ENCODE peak calls at places on chromosomes 3 and 15, in eight cellular contexts. D is left cardiac atrium; T is stimulated activated CD4-positive, alpha-beta T cell treated with anti-CD3 and anti-CD28 coated beads, Interleukin-1b, Interleukin-23, amount 100 ng/mL, for 24 hours; F is activated CD8-positive, alpha-beta memory T cell treated with anti-CD3 and anti-CD28 coated beads for 24 hours; L is T follicular helper cell; O is mucosa of descending colon; G is anterior cingulate cortex; J is immature natural killer cell. C is an unnamed sample.
A peak's percentile ranks its signal among the peaks of the same experiment; 100 is the strongest.

GRCh38 chr15:90814193-90814811 is 54.1 kb upstream of the FURIN start:
- DNase-seq in D (no peak), T (no peak), F (peak; percentile 57), L (no peak), O (no peak), G (peak; percentile 33), J (peak; percentile 48), C (no peak)

GRCh38 chr3:186097663-186098451 is 11.0 kb downstream of the ETV5 start:
- DNase-seq in D (peak; percentile 76), T (no peak), F (no peak), L (no peak), O (peak; percentile 83), G (peak; percentile 77), J (no peak), C (peak; percentile 82)

GRCh38 chr3:195537995-195538394 is 5.1 kb downstream of the PPP1R2 start:
- DNase-seq in D (no peak), T (no peak), F (no peak), L (no peak), O (no peak), G (no peak), J (no peak), C (no peak)

GRCh38 chr15:52137432-52138357 is 25.1 kb upstream of the BCL2L10 start:
- DNase-seq in D (no peak), T (no peak), F (no peak), L (no peak), O (peak; percentile 78), G (no peak), J (no peak), C (no peak)

GRCh38 chr3:45509038-45509767 is 85.3 kb upstream of the LIMD1 start:
- DNase-seq in D (no peak), T (no peak), F (no peak), L (no peak), O (no peak), G (peak; percentile 25), J (no peak), C (no peak)

GRCh38 chr3:171285287-171285686 is 174.9 kb downstream of the TNIK start:
- DNase-seq in D (no peak), T (no peak), F (no peak), L (no peak), O (no peak), G (no peak), J (no peak), C (no peak)

GRCh38 chr3:89947357-89947954 is 840.0 kb downstream of the EPHA3 start:
- DNase-seq in D (no peak), T (no peak), F (no peak), L (no peak), O (peak; percentile 49), G (no peak), J (no peak), C (no peak)

GRCh38 chr15:69740684-69741083 is 288.1 kb downstream of the RPLP1 start:
- DNase-seq in D (no peak), T (no peak), F (no peak), L (no peak), O (no peak), G (no peak), J (no peak), C (no peak)

GRCh38 chr3:112802338-112802737 is 44.3 kb downstream of the CD200R1L start:
- DNase-seq in D (no peak), T (no peak), F (no peak), L (no peak), O (no peak), G (no peak), J (no peak), C (no peak)

GRCh38 chr15:57427367-57427821 is 51.1 kb downstream of the CGNL1 start:
- DNase-seq in D (peak; percentile 48), T (no peak), F (no peak), L (no peak), O (peak; percentile 44), G (no peak), J (no peak), C (no peak)

GRCh38 chr3:127750226-127751031 is 71.9 kb downstream of the MGLL start:
- DNase-seq in D (no peak), T (no peak), F (no peak), L (no peak), O (no peak), G (no peak), J (no peak), C (no peak)

GRCh38 chr3:138367912-138368311 is 19.5 kb downstream of the MRAS start:
- DNase-seq in D (peak; percentile 78), T (no peak), F (no peak), L (no peak), O (peak; percentile 17), G (peak; percentile 76), J (no peak), C (peak; percentile 86)

GRCh38 chr3:115825046-115825445 is 201.7 kb downstream of the GAP43 start:
- DNase-seq in D (no peak), T (no peak), F (no peak), L (no peak), O (no peak), G (no peak), J (no peak), C (no peak)

GRCh38 chr15:48415036-48415886 is 84.0 kb downstream of the DUT start:
- DNase-seq in D (no peak), T (no peak), F (no peak), L (no peak), O (no peak), G (no peak), J (no peak), C (no peak)

GRCh38 chr3:8888296-8888915 is 74.9 kb downstream of the RAD18 start:
- DNase-seq in D (no peak), T (no peak), F (no peak), L (no peak), O (no peak), G (no peak), J (no peak), C (no peak)

GRCh38 chr3:40292637-40293036 is 16.9 kb upstream of the EIF1B start:
- DNase-seq in D (no peak), T (no peak), F (no peak), L (no peak), O (no peak), G (no peak), J (no peak), C (no peak)

GRCh38 chr3:102715030-102715697 is 280.3 kb downstream of the ZPLD1 start:
- DNase-seq in D (no peak), T (no peak), F (no peak), L (no peak), O (no peak), G (no peak), J (no peak), C (no peak)

C was measured in kidney.